ENCODE peak calls at places on chromosomes 13 and 19, in four cellular contexts. M is CD8-positive, alpha-beta T cell; B is mammary epithelial cell; C is AG04450. L is an unnamed sample.

GRCh38 chr19:5926641-5927438 is 12.8 kb downstream of the CAPS start:
- DNase-seq in B (no peak), M (no peak), C (no peak), L (no peak)

GRCh38 chr13:94617389-94618000 is 15.8 kb downstream of the GPR180 start:
- DNase-seq in B (no peak), C (no peak), M (no peak), L (no peak)

GRCh38 chr19:17125728-17126677 is 50.4 kb downstream of the MYO9B start:
- DNase-seq in C (no peak), B (no peak), M (peak), L (peak)

GRCh38 chr13:111421216-111421615 is 100.8 kb downstream of the TEX29 start:
- DNase-seq in C (no peak), M (no peak), B (no peak), L (no peak)

GRCh38 chr13:88068975-88069374 is 397.8 kb downstream of the SLITRK5 start:
- DNase-seq in C (no peak), M (no peak), B (no peak), L (no peak)

GRCh38 chr19:10268077-10268476 is 2.8 kb upstream of the ICAM1 start:
- DNase-seq in M (no peak), C (no peak), B (no peak), L (no peak)

GRCh38 chr13:114258589-114258988 is 22.8 kb upstream of the UPF3A start:
- DNase-seq in B (no peak), M (no peak), C (no peak), L (no peak)

GRCh38 chr13:101911752-101912151 is 459.3 kb downstream of the ITGBL1 start:
- DNase-seq in C (no peak), M (no peak), B (no peak), L (no peak)

GRCh38 chr13:113537205-113537604 is 46.7 kb upstream of the DCUN1D2 start:
- DNase-seq in C (no peak), B (no peak), M (no peak), L (no peak)

GRCh38 chr13:77523386-77523785 is 12.1 kb upstream of the SCEL start:
- DNase-seq in M (no peak), C (no peak), B (no peak), L (no peak)

GRCh38 chr19:419721-420515 is 11.0 kb upstream of the C2CD4C start:
- DNase-seq in M (no peak), B (no peak), C (no peak), L (no peak)

GRCh38 chr13:58480011-58480410 is 848.5 kb downstream of the PCDH17 start:
- DNase-seq in C (no peak), M (no peak), B (no peak), L (no peak)

DNA sequence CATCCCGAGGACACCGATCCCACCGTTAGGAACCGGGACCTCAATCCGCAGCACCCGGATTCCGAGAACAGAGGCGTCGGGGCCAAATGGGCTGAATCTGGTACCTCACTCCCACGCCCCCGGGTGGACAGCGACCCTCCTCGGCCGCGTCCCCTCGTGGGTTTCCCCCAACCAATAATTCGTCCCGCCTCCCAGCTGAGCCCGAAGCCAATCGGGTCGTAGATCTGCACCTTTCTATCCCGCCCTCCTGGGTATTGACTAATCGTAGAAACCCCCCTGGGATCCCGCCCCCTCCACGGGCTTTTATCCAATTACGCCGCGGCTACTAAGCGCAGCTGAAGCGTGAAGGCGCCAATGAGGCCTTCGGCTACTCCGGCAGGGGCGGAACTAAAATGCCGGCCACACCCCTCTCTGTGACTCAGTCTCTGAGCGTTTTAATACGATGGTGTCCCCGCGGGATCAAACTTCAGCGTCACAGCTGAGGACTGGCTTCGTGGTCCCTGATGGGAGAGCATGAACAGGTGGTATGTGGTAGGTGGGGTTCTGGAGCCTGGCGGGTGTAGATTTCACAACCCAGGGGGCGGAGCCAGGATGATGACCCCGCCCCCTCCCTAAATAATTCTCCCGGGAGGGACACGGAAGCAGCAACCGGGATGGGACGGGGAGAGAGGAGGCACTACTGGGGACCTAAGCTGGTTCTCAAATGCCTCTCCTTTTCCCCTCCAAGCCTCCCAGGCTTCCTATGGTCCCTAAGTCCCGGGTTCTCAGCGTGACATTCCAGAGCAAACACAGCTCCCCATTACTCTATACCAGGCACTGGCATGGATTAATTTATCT is at the start of the genes CCDC159 and TMEM205:
- DNase-seq in C (peak), M (peak), B (peak), L (peak)
- TF ChIP-seq CTCF in C (peak), M (no peak), B (no peak), L (no peak)

GRCh38 chr13:92573467-92574057 is 653.0 kb upstream of the GPC6 start:
- DNase-seq in C (no peak), M (no peak), B (no peak), L (no peak)
- TF ChIP-seq CTCF in C (peak), M (no peak), B (no peak), L (no peak)

DNA sequence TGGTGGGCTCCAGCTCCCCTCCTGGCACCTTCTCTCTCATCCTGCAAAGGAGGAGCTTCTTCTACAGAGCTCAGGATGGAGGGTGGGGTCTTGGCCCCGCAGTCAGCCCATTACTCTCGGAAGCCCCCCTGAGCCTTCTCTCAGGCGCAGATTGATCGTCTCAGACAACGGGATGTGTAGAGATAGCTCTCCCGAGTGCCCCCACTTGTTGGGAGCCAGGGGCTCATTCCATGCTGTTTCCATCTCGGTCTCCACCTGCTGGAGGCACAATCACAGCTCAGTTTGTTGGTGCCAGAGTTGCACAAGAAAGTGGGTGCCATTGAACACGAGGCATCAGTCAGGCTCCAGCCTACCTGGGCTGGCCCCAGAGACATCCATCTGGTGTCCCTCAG is 3.6 kb upstream of the ZNF135 start:
- DNase-seq in M (no peak), C (no peak), B (no peak), L (no peak)
- TF ChIP-seq CTCF in M (no peak), C (no peak), B (no peak), L (no peak)

GRCh38 chr19:40444181-40445005 is at the start of gene SERTAD3:
- DNase-seq in C (peak), B (peak), M (peak), L (peak)
- TF ChIP-seq CTCF in C (no peak), B (no peak), M (no peak), L (no peak)

L was measured in CD14-positive monocyte.